ENCODE peak calls at places on chromosomes 7 and 10, in eight cellular contexts. One of them, this sample, is unnamed.

GRCh38 chr10:44465430-44466115 is 80.7 kb upstream of the CXCL12 start:
- DNase-seq in gastrocnemius medialis: no peak
- DNase-seq in hippocampal formation: no peak
- DNase-seq in pancreas: no peak
- DNase-seq in mucosa of descending colon: no peak
- DNase-seq in activated CD8-positive, alpha-beta T cell treated with anti-CD3 and anti-CD28 coated beads, Interleukin-2, amount 10 ng/mL, durations not matched to agents 7 days and 5 days: no peak
- DNase-seq in NCI-H1694: no peak
- DNase-seq in hypothalamus: no peak
- DNase-seq in this sample: no peak

GRCh38 chr10:94403034-94403822 is 887 bp downstream of the TBC1D12 start:
- DNase-seq in hippocampal formation: peak
- DNase-seq in gastrocnemius medialis: peak
- DNase-seq in NCI-H1694: no peak
- DNase-seq in mucosa of descending colon: peak
- DNase-seq in activated CD8-positive, alpha-beta T cell treated with anti-CD3 and anti-CD28 coated beads, Interleukin-2, amount 10 ng/mL, durations not matched to agents 7 days and 5 days: peak
- DNase-seq in pancreas: peak
- DNase-seq in hypothalamus: peak
- DNase-seq in this sample: peak

GRCh38 chr10:123480344-123480743 is 185.8 kb upstream of the GPR26 start:
- DNase-seq in hypothalamus: no peak
- DNase-seq in pancreas: no peak
- DNase-seq in mucosa of descending colon: no peak
- DNase-seq in activated CD8-positive, alpha-beta T cell treated with anti-CD3 and anti-CD28 coated beads, Interleukin-2, amount 10 ng/mL, durations not matched to agents 7 days and 5 days: no peak
- DNase-seq in hippocampal formation: no peak
- DNase-seq in NCI-H1694: no peak
- DNase-seq in gastrocnemius medialis: no peak
- DNase-seq in this sample: no peak

GRCh38 chr10:129140861-129141260 is 326.2 kb upstream of the MGMT start:
- DNase-seq in activated CD8-positive, alpha-beta T cell treated with anti-CD3 and anti-CD28 coated beads, Interleukin-2, amount 10 ng/mL, durations not matched to agents 7 days and 5 days: no peak
- DNase-seq in pancreas: no peak
- DNase-seq in hypothalamus: no peak
- DNase-seq in gastrocnemius medialis: no peak
- DNase-seq in hippocampal formation: no peak
- DNase-seq in NCI-H1694: no peak
- DNase-seq in mucosa of descending colon: no peak
- DNase-seq in this sample: no peak

GRCh38 chr10:79230563-79231249 is 116.6 kb upstream of the PPIF start:
- DNase-seq in pancreas: no peak
- DNase-seq in mucosa of descending colon: no peak
- DNase-seq in NCI-H1694: peak
- DNase-seq in hippocampal formation: no peak
- DNase-seq in gastrocnemius medialis: no peak
- DNase-seq in activated CD8-positive, alpha-beta T cell treated with anti-CD3 and anti-CD28 coated beads, Interleukin-2, amount 10 ng/mL, durations not matched to agents 7 days and 5 days: no peak
- DNase-seq in hypothalamus: no peak
- DNase-seq in this sample: no peak

GRCh38 chr10:133378251-133379096 is 588 bp upstream of the PAOX start:
- DNase-seq in hippocampal formation: peak
- DNase-seq in activated CD8-positive, alpha-beta T cell treated with anti-CD3 and anti-CD28 coated beads, Interleukin-2, amount 10 ng/mL, durations not matched to agents 7 days and 5 days: peak
- DNase-seq in mucosa of descending colon: peak
- DNase-seq in hypothalamus: no peak
- DNase-seq in pancreas: peak
- DNase-seq in NCI-H1694: no peak
- DNase-seq in gastrocnemius medialis: peak
- DNase-seq in this sample: peak

GRCh38 chr10:89857399-89857798 is 156.0 kb downstream of the KIF20B start:
- DNase-seq in hypothalamus: no peak
- DNase-seq in NCI-H1694: no peak
- DNase-seq in gastrocnemius medialis: no peak
- DNase-seq in activated CD8-positive, alpha-beta T cell treated with anti-CD3 and anti-CD28 coated beads, Interleukin-2, amount 10 ng/mL, durations not matched to agents 7 days and 5 days: no peak
- DNase-seq in hippocampal formation: no peak
- DNase-seq in mucosa of descending colon: no peak
- DNase-seq in pancreas: no peak
- DNase-seq in this sample: no peak

GRCh38 chr7:149598721-149599308 is 101.2 kb upstream of the ZNF746 start:
- DNase-seq in activated CD8-positive, alpha-beta T cell treated with anti-CD3 and anti-CD28 coated beads, Interleukin-2, amount 10 ng/mL, durations not matched to agents 7 days and 5 days: peak
- DNase-seq in pancreas: no peak
- DNase-seq in NCI-H1694: peak
- DNase-seq in hypothalamus: no peak
- DNase-seq in gastrocnemius medialis: no peak
- DNase-seq in mucosa of descending colon: no peak
- DNase-seq in hippocampal formation: no peak
- DNase-seq in this sample: peak

GRCh38 chr10:133405844-133406527 is 12.0 kb downstream of the MTG1 start:
- DNase-seq in hypothalamus: no peak
- DNase-seq in pancreas: no peak
- DNase-seq in gastrocnemius medialis: no peak
- DNase-seq in mucosa of descending colon: no peak
- DNase-seq in hippocampal formation: no peak
- DNase-seq in NCI-H1694: no peak
- DNase-seq in activated CD8-positive, alpha-beta T cell treated with anti-CD3 and anti-CD28 coated beads, Interleukin-2, amount 10 ng/mL, durations not matched to agents 7 days and 5 days: no peak
- DNase-seq in this sample: no peak

GRCh38 chr10:77641788-77642397 is 4.3 kb upstream of the KCNMA1 start:
- DNase-seq in hypothalamus: no peak
- DNase-seq in pancreas: peak
- DNase-seq in mucosa of descending colon: no peak
- DNase-seq in gastrocnemius medialis: peak
- DNase-seq in NCI-H1694: peak
- DNase-seq in activated CD8-positive, alpha-beta T cell treated with anti-CD3 and anti-CD28 coated beads, Interleukin-2, amount 10 ng/mL, durations not matched to agents 7 days and 5 days: peak
- DNase-seq in hippocampal formation: peak
- DNase-seq in this sample: peak

GRCh38 chr7:985915-986741 is 3.1 kb downstream of the CYP2W1 start:
- DNase-seq in gastrocnemius medialis: no peak
- DNase-seq in hypothalamus: no peak
- DNase-seq in hippocampal formation: no peak
- DNase-seq in pancreas: peak
- DNase-seq in NCI-H1694: no peak
- DNase-seq in mucosa of descending colon: no peak
- DNase-seq in activated CD8-positive, alpha-beta T cell treated with anti-CD3 and anti-CD28 coated beads, Interleukin-2, amount 10 ng/mL, durations not matched to agents 7 days and 5 days: no peak
- DNase-seq in this sample: no peak

GRCh38 chr7:544528-545221 is 25.0 kb upstream of the PDGFA start:
- DNase-seq in activated CD8-positive, alpha-beta T cell treated with anti-CD3 and anti-CD28 coated beads, Interleukin-2, amount 10 ng/mL, durations not matched to agents 7 days and 5 days: no peak
- DNase-seq in gastrocnemius medialis: no peak
- DNase-seq in hippocampal formation: no peak
- DNase-seq in mucosa of descending colon: peak
- DNase-seq in pancreas: peak
- DNase-seq in NCI-H1694: no peak
- DNase-seq in hypothalamus: no peak
- DNase-seq in this sample: no peak

GRCh38 chr10:97999066-97999908 is 31.1 kb downstream of the CRTAC1 start:
- DNase-seq in mucosa of descending colon: no peak
- DNase-seq in gastrocnemius medialis: no peak
- DNase-seq in NCI-H1694: no peak
- DNase-seq in pancreas: no peak
- DNase-seq in hypothalamus: no peak
- DNase-seq in activated CD8-positive, alpha-beta T cell treated with anti-CD3 and anti-CD28 coated beads, Interleukin-2, amount 10 ng/mL, durations not matched to agents 7 days and 5 days: no peak
- DNase-seq in hippocampal formation: no peak
- DNase-seq in this sample: no peak

GRCh38 chr10:79153753-79154152 is 85.0 kb downstream of the ZMIZ1 start:
- DNase-seq in gastrocnemius medialis: peak
- DNase-seq in mucosa of descending colon: no peak
- DNase-seq in hypothalamus: no peak
- DNase-seq in hippocampal formation: no peak
- DNase-seq in NCI-H1694: no peak
- DNase-seq in pancreas: peak
- DNase-seq in activated CD8-positive, alpha-beta T cell treated with anti-CD3 and anti-CD28 coated beads, Interleukin-2, amount 10 ng/mL, durations not matched to agents 7 days and 5 days: no peak
- DNase-seq in this sample: no peak

GRCh38 chr7:106071999-106072714 is 40.0 kb downstream of the SYPL1 start:
- DNase-seq in hippocampal formation: no peak
- DNase-seq in pancreas: peak
- DNase-seq in NCI-H1694: peak
- DNase-seq in mucosa of descending colon: no peak
- DNase-seq in activated CD8-positive, alpha-beta T cell treated with anti-CD3 and anti-CD28 coated beads, Interleukin-2, amount 10 ng/mL, durations not matched to agents 7 days and 5 days: no peak
- DNase-seq in hypothalamus: no peak
- DNase-seq in gastrocnemius medialis: no peak
- DNase-seq in this sample: peak

GRCh38 chr10:114603943-114604342 is 54.1 kb downstream of the ABLIM1 start:
- DNase-seq in mucosa of descending colon: peak
- DNase-seq in NCI-H1694: no peak
- DNase-seq in hypothalamus: no peak
- DNase-seq in hippocampal formation: no peak
- DNase-seq in gastrocnemius medialis: no peak
- DNase-seq in activated CD8-positive, alpha-beta T cell treated with anti-CD3 and anti-CD28 coated beads, Interleukin-2, amount 10 ng/mL, durations not matched to agents 7 days and 5 days: no peak
- DNase-seq in pancreas: no peak
- DNase-seq in this sample: no peak

This sample was measured in cerebellum.